ENCODE peak calls at places on chromosomes 11 and 22, in ten cellular contexts. M is stomach; C is posterior vena cava; Y is mucosa of gallbladder; Z is HFF-Myc; X is psoas muscle; G is T-helper 1 cell; O is activated CD8-positive, alpha-beta T cell treated with anti-CD3 and anti-CD28 coated beads for 36 hours; J is progenitor cell of endocrine pancreas; P is RCC 7860. T is an unnamed sample.

GRCh38 chr11:57237204-57237681 is at the start of gene APLNR:
- DNase-seq in M (no peak), C (no peak), Y (no peak), Z (no peak), X (no peak), G (no peak), O (peak), J (no peak), P (no peak), T (no peak)

GRCh38 chr11:80297808-80298460 is 857.1 kb upstream of the TENM4 start:
- DNase-seq in M (no peak), C (no peak), Y (no peak), Z (no peak), X (no peak), G (no peak), O (no peak), J (no peak), P (peak), T (no peak)

GRCh38 chr11:114081641-114082414 is 22.3 kb downstream of the ZBTB16 start:
- DNase-seq in M (no peak), C (no peak), Y (no peak), Z (no peak), X (no peak), G (no peak), O (no peak), J (no peak), P (no peak), T (no peak)

GRCh38 chr11:73784080-73784634 is 3.5 kb upstream of the MRPL48 start:
- DNase-seq in M (no peak), C (peak), Y (no peak), Z (no peak), X (no peak), G (no peak), O (peak), J (no peak), P (no peak), T (no peak)

GRCh38 chr11:134244593-134244992 is 8.6 kb downstream of the THYN1 start:
- DNase-seq in M (no peak), C (no peak), Y (no peak), Z (no peak), X (no peak), G (no peak), O (no peak), J (no peak), P (no peak), T (no peak)

GRCh38 chr22:30875481-30876215 is 92.9 kb downstream of the MORC2 start:
- DNase-seq in M (no peak), C (peak), Y (no peak), Z (no peak), X (peak), G (no peak), O (no peak), J (no peak), P (no peak), T (no peak)

GRCh38 chr11:29780756-29781155 is 236.1 kb downstream of the KCNA4 start:
- DNase-seq in M (no peak), C (peak), Y (no peak), Z (no peak), X (no peak), G (no peak), O (no peak), J (no peak), P (no peak), T (no peak)

GRCh38 chr22:41603873-41604332 is 14.3 kb upstream of the PMM1 start:
- DNase-seq in M (no peak), C (peak), Y (no peak), Z (no peak), X (no peak), G (peak), O (peak), J (no peak), P (no peak), T (no peak)

GRCh38 chr11:13160302-13160701 is 117.3 kb upstream of the BMAL1 start:
- DNase-seq in M (no peak), C (no peak), Y (no peak), Z (no peak), X (no peak), G (no peak), O (no peak), J (no peak), P (no peak), T (no peak)

GRCh38 chr11:84947970-84948600 is 679.1 kb downstream of the DLG2 start:
- DNase-seq in M (no peak), C (no peak), Y (no peak), Z (no peak), X (no peak), G (no peak), O (no peak), J (no peak), P (no peak), T (no peak)

GRCh38 chr11:43879789-43880639 is 617 bp upstream of the ALKBH3 start:
- DNase-seq in M (no peak), C (no peak), Y (no peak), Z (no peak), X (no peak), G (no peak), O (no peak), J (no peak), P (no peak), T (no peak)

GRCh38 chr22:48706934-48707748 is 1120.5 kb downstream of the BRD1 start:
- DNase-seq in M (no peak), C (peak), Y (no peak), Z (no peak), X (no peak), G (no peak), O (no peak), J (no peak), P (no peak), T (no peak)

GRCh38 chr11:81987829-81988472 is 745.7 kb downstream of the FAM181B start:
- DNase-seq in M (no peak), C (peak), Y (peak), Z (no peak), X (no peak), G (no peak), O (no peak), J (no peak), P (no peak), T (peak)

GRCh38 chr11:62493801-62494200 is 52.8 kb downstream of the AHNAK start:
- DNase-seq in M (no peak), C (no peak), Y (no peak), Z (no peak), X (no peak), G (no peak), O (no peak), J (no peak), P (no peak), T (no peak)

GRCh38 chr22:29755889-29756288 is 10.9 kb downstream of the ZMAT5 start:
- DNase-seq in M (no peak), C (no peak), Y (no peak), Z (no peak), X (no peak), G (no peak), O (no peak), J (no peak), P (no peak), T (no peak)

GRCh38 chr11:100830978-100831732 is 144.1 kb downstream of the ARHGAP42 start:
- DNase-seq in M (no peak), C (no peak), Y (no peak), Z (peak), X (no peak), G (no peak), O (no peak), J (no peak), P (peak), T (no peak)

GRCh38 chr11:63766501-63767270 is 1.9 kb downstream of the ZFTA start:
- DNase-seq in M (no peak), C (peak), Y (no peak), Z (no peak), X (no peak), G (no peak), O (no peak), J (no peak), P (no peak), T (no peak)

GRCh38 chr11:121123670-121124069 is 22.6 kb downstream of the TECTA start:
- DNase-seq in M (no peak), C (no peak), Y (no peak), Z (no peak), X (no peak), G (no peak), O (no peak), J (no peak), P (no peak), T (no peak)

GRCh38 chr22:42145175-42145574 is 14.6 kb upstream of the CYP2D6 start:
- DNase-seq in M (no peak), C (no peak), Y (no peak), Z (no peak), X (no peak), G (no peak), O (no peak), J (no peak), P (no peak), T (no peak)

GRCh38 chr22:27420817-27421361 is 380.7 kb downstream of the MN1 start:
- DNase-seq in M (peak), C (peak), Y (peak), Z (peak), X (peak), G (no peak), O (no peak), J (no peak), P (peak), T (peak)

GRCh38 chr11:69731110-69731509 is 27.3 kb upstream of the FGF19 start:
- DNase-seq in M (no peak), C (no peak), Y (no peak), Z (no peak), X (no peak), G (no peak), O (no peak), J (no peak), P (no peak), T (no peak)

GRCh38 chr22:25076281-25076680 is 123.4 kb upstream of the CRYBB3 start:
- DNase-seq in M (no peak), C (no peak), Y (no peak), Z (no peak), X (no peak), G (no peak), O (peak), J (no peak), P (no peak), T (no peak)

GRCh38 chr11:33931032-33931431 is 39.2 kb upstream of the LMO2 start:
- DNase-seq in M (no peak), C (no peak), Y (no peak), Z (no peak), X (no peak), G (no peak), O (no peak), J (no peak), P (no peak), T (no peak)

GRCh38 chr11:61626580-61627380 is 45.9 kb upstream of the SYT7 start:
- DNase-seq in M (peak), C (no peak), Y (peak), Z (no peak), X (no peak), G (no peak), O (no peak), J (peak), P (no peak), T (peak)

GRCh38 chr11:2169001-2169370 is 2.6 kb downstream of the TH start:
- DNase-seq in M (no peak), C (no peak), Y (no peak), Z (no peak), X (no peak), G (no peak), O (no peak), J (no peak), P (no peak), T (no peak)

GRCh38 chr11:79546366-79546765 is 105.5 kb upstream of the TENM4 start:
- DNase-seq in M (no peak), C (no peak), Y (no peak), Z (no peak), X (no peak), G (no peak), O (no peak), J (no peak), P (no peak), T (no peak)

GRCh38 chr22:38316340-38317236 is 645 bp downstream of the CSNK1E start:
- DNase-seq in M (peak), C (peak), Y (peak), Z (no peak), X (peak), G (peak), O (peak), J (peak), P (no peak), T (peak)

GRCh38 chr11:119317592-119318239 is 786 bp upstream of the MCAM start:
- DNase-seq in M (no peak), C (peak), Y (no peak), Z (no peak), X (no peak), G (no peak), O (no peak), J (no peak), P (no peak), T (no peak)

GRCh38 chr11:2096001-2096918 is 42.9 kb downstream of the IGF2 start:
- DNase-seq in M (no peak), C (peak), Y (no peak), Z (no peak), X (no peak), G (no peak), O (no peak), J (no peak), P (no peak), T (no peak)

GRCh38 chr11:42778193-42778592 is 533.6 kb upstream of the API5 start:
- DNase-seq in M (no peak), C (no peak), Y (no peak), Z (no peak), X (no peak), G (no peak), O (no peak), J (no peak), P (no peak), T (no peak)

GRCh38 chr11:106466441-106467190 is 389.2 kb downstream of the AASDHPPT start:
- DNase-seq in M (no peak), C (no peak), Y (no peak), Z (no peak), X (no peak), G (no peak), O (no peak), J (no peak), P (peak), T (no peak)

GRCh38 chr22:49239264-49240015 is 588.2 kb downstream of the BRD1 start:
- DNase-seq in M (no peak), C (no peak), Y (no peak), Z (no peak), X (no peak), G (no peak), O (no peak), J (no peak), P (no peak), T (no peak)

GRCh38 chr11:7872913-7873312 is 58.2 kb downstream of the OR10A6 start:
- DNase-seq in M (no peak), C (no peak), Y (no peak), Z (no peak), X (no peak), G (no peak), O (no peak), J (no peak), P (no peak), T (no peak)

GRCh38 chr22:20904008-20904979 is 12.9 kb upstream of the CRKL start:
- DNase-seq in M (no peak), C (peak), Y (no peak), Z (peak), X (no peak), G (no peak), O (no peak), J (no peak), P (peak), T (peak)

GRCh38 chr11:121391914-121392313 is 60.2 kb upstream of the SORL1 start:
- DNase-seq in M (peak), C (peak), Y (peak), Z (no peak), X (no peak), G (no peak), O (no peak), J (no peak), P (no peak), T (peak)

GRCh38 chr11:112050721-112051120 is 23.1 kb downstream of the PIH1D2 start:
- DNase-seq in M (no peak), C (no peak), Y (no peak), Z (no peak), X (no peak), G (no peak), O (no peak), J (no peak), P (no peak), T (no peak)

GRCh38 chr11:12888525-12889158 is 120.5 kb upstream of the RASSF10 start:
- DNase-seq in M (peak), C (peak), Y (peak), Z (peak), X (peak), G (peak), O (peak), J (peak), P (peak), T (peak)

GRCh38 chr11:3203221-3204043 is 15.2 kb downstream of the MRGPRG start:
- DNase-seq in M (no peak), C (peak), Y (no peak), Z (no peak), X (no peak), G (no peak), O (no peak), J (no peak), P (no peak), T (peak)

GRCh38 chr11:29260939-29261705 is 755.7 kb downstream of the KCNA4 start:
- DNase-seq in M (no peak), C (no peak), Y (peak), Z (no peak), X (no peak), G (no peak), O (no peak), J (no peak), P (peak), T (no peak)

T was measured in body of pancreas.